ENCODE peak calls at places on chromosomes 2 and 18, in seven cellular contexts. One of them, this sample, is unnamed.

GRCh38 chr18:23141022-23141999 is 6.0 kb downstream of the CABLES1 start:
- DNase-seq in omental fat pad: no peak
- DNase-seq in activated CD8-positive, alpha-beta T cell treated with anti-CD3 and anti-CD28 coated beads for 36 hours: no peak
- DNase-seq in A549: no peak
- DNase-seq in AG04449: no peak
- DNase-seq in GM06990: no peak
- DNase-seq in HFFc6: no peak
- DNase-seq in this sample: no peak

GRCh38 chr2:31253344-31254155 is 19.6 kb downstream of the EHD3 start:
- DNase-seq in omental fat pad: no peak
- DNase-seq in activated CD8-positive, alpha-beta T cell treated with anti-CD3 and anti-CD28 coated beads for 36 hours: no peak
- DNase-seq in A549: no peak
- DNase-seq in AG04449: no peak
- DNase-seq in GM06990: peak; percentile 61
- DNase-seq in HFFc6: no peak
- DNase-seq in this sample: no peak

GRCh38 chr2:231221761-231222160 is 23.3 kb downstream of the ARMC9 start:
- DNase-seq in omental fat pad: no peak
- DNase-seq in activated CD8-positive, alpha-beta T cell treated with anti-CD3 and anti-CD28 coated beads for 36 hours: no peak
- DNase-seq in A549: no peak
- DNase-seq in AG04449: no peak
- DNase-seq in GM06990: no peak
- DNase-seq in HFFc6: no peak
- DNase-seq in this sample: no peak

GRCh38 chr18:77339093-77339492 is 89.4 kb downstream of the GALR1 start:
- DNase-seq in omental fat pad: no peak
- DNase-seq in activated CD8-positive, alpha-beta T cell treated with anti-CD3 and anti-CD28 coated beads for 36 hours: no peak
- DNase-seq in A549: no peak
- DNase-seq in AG04449: no peak
- DNase-seq in GM06990: no peak
- DNase-seq in HFFc6: no peak
- DNase-seq in this sample: no peak

GRCh38 chr2:134253804-134254203 is at the start of gene MGAT5:
- DNase-seq in omental fat pad: no peak
- DNase-seq in activated CD8-positive, alpha-beta T cell treated with anti-CD3 and anti-CD28 coated beads for 36 hours: no peak
- DNase-seq in A549: no peak
- DNase-seq in AG04449: no peak
- DNase-seq in GM06990: no peak
- DNase-seq in HFFc6: no peak
- DNase-seq in this sample: no peak

GRCh38 chr2:60335533-60336237 is 217.8 kb downstream of the BCL11A start:
- DNase-seq in omental fat pad: no peak
- DNase-seq in activated CD8-positive, alpha-beta T cell treated with anti-CD3 and anti-CD28 coated beads for 36 hours: no peak
- DNase-seq in A549: no peak
- DNase-seq in AG04449: no peak
- DNase-seq in GM06990: no peak
- DNase-seq in HFFc6: no peak
- DNase-seq in this sample: no peak

GRCh38 chr18:5746844-5747243 is 148.5 kb downstream of the TMEM200C start:
- DNase-seq in omental fat pad: no peak
- DNase-seq in activated CD8-positive, alpha-beta T cell treated with anti-CD3 and anti-CD28 coated beads for 36 hours: no peak
- DNase-seq in A549: no peak
- DNase-seq in AG04449: no peak
- DNase-seq in GM06990: no peak
- DNase-seq in HFFc6: no peak
- DNase-seq in this sample: no peak

GRCh38 chr18:48796491-48797205 is 154.1 kb downstream of the SMAD7 start:
- DNase-seq in omental fat pad: no peak
- DNase-seq in activated CD8-positive, alpha-beta T cell treated with anti-CD3 and anti-CD28 coated beads for 36 hours: no peak
- DNase-seq in A549: no peak
- DNase-seq in AG04449: no peak
- DNase-seq in GM06990: no peak
- DNase-seq in HFFc6: no peak
- DNase-seq in this sample: no peak

GRCh38 chr2:689877-690510 is 12.8 kb upstream of the TMEM18 start:
- DNase-seq in omental fat pad: no peak
- DNase-seq in activated CD8-positive, alpha-beta T cell treated with anti-CD3 and anti-CD28 coated beads for 36 hours: no peak
- DNase-seq in A549: no peak
- DNase-seq in AG04449: no peak
- DNase-seq in GM06990: no peak
- DNase-seq in HFFc6: no peak
- DNase-seq in this sample: no peak

GRCh38 chr2:30455339-30455738 is 8.3 kb downstream of the LCLAT1 start:
- DNase-seq in omental fat pad: no peak
- DNase-seq in activated CD8-positive, alpha-beta T cell treated with anti-CD3 and anti-CD28 coated beads for 36 hours: no peak
- DNase-seq in A549: no peak
- DNase-seq in AG04449: no peak
- DNase-seq in GM06990: no peak
- DNase-seq in HFFc6: no peak
- DNase-seq in this sample: no peak

GRCh38 chr2:70725505-70725904 is 42.5 kb downstream of the ADD2 start:
- DNase-seq in omental fat pad: no peak
- DNase-seq in activated CD8-positive, alpha-beta T cell treated with anti-CD3 and anti-CD28 coated beads for 36 hours: no peak
- DNase-seq in A549: no peak
- DNase-seq in AG04449: no peak
- DNase-seq in GM06990: no peak
- DNase-seq in HFFc6: no peak
- DNase-seq in this sample: no peak

GRCh38 chr2:10717630-10718029 is 3.8 kb upstream of the ATP6V1C2 start:
- DNase-seq in omental fat pad: no peak
- DNase-seq in activated CD8-positive, alpha-beta T cell treated with anti-CD3 and anti-CD28 coated beads for 36 hours: no peak
- DNase-seq in A549: no peak
- DNase-seq in AG04449: peak; percentile 29
- DNase-seq in GM06990: no peak
- DNase-seq in HFFc6: peak; percentile 36
- DNase-seq in this sample: peak; percentile 29

GRCh38 chr2:127675335-127676261 is at the start of gene LIMS2:
- DNase-seq in omental fat pad: no peak
- DNase-seq in activated CD8-positive, alpha-beta T cell treated with anti-CD3 and anti-CD28 coated beads for 36 hours: no peak
- DNase-seq in A549: peak; percentile 49
- DNase-seq in AG04449: no peak
- DNase-seq in GM06990: no peak
- DNase-seq in HFFc6: peak; percentile 41
- DNase-seq in this sample: no peak

GRCh38 chr2:106885981-106886915 is at the start of gene ST6GAL2:
- DNase-seq in omental fat pad: no peak
- DNase-seq in activated CD8-positive, alpha-beta T cell treated with anti-CD3 and anti-CD28 coated beads for 36 hours: no peak
- DNase-seq in A549: peak; percentile 18
- DNase-seq in AG04449: no peak
- DNase-seq in GM06990: peak; percentile 14
- DNase-seq in HFFc6: no peak
- DNase-seq in this sample: no peak

GRCh38 chr2:2828774-2829368 is 497.8 kb upstream of the MYT1L start:
- DNase-seq in omental fat pad: no peak
- DNase-seq in activated CD8-positive, alpha-beta T cell treated with anti-CD3 and anti-CD28 coated beads for 36 hours: no peak
- DNase-seq in A549: no peak
- DNase-seq in AG04449: no peak
- DNase-seq in GM06990: no peak
- DNase-seq in HFFc6: no peak
- DNase-seq in this sample: no peak

GRCh38 chr2:38690499-38691420 is 24.8 kb downstream of the GALM start:
- DNase-seq in omental fat pad: no peak
- DNase-seq in activated CD8-positive, alpha-beta T cell treated with anti-CD3 and anti-CD28 coated beads for 36 hours: no peak
- DNase-seq in A549: peak; percentile 99
- DNase-seq in AG04449: peak; percentile 79
- DNase-seq in GM06990: no peak
- DNase-seq in HFFc6: peak; percentile 95
- DNase-seq in this sample: peak; percentile 69

GRCh38 chr18:5173646-5174045 is 23.4 kb downstream of the AKAIN1 start:
- DNase-seq in omental fat pad: no peak
- DNase-seq in activated CD8-positive, alpha-beta T cell treated with anti-CD3 and anti-CD28 coated beads for 36 hours: no peak
- DNase-seq in A549: no peak
- DNase-seq in AG04449: no peak
- DNase-seq in GM06990: no peak
- DNase-seq in HFFc6: no peak
- DNase-seq in this sample: no peak

GRCh38 chr2:166449439-166449838 is 44.6 kb downstream of the SCN7A start:
- DNase-seq in omental fat pad: no peak
- DNase-seq in activated CD8-positive, alpha-beta T cell treated with anti-CD3 and anti-CD28 coated beads for 36 hours: no peak
- DNase-seq in A549: no peak
- DNase-seq in AG04449: no peak
- DNase-seq in GM06990: no peak
- DNase-seq in HFFc6: no peak
- DNase-seq in this sample: no peak

GRCh38 chr18:72409923-72410322 is 134.2 kb downstream of the CBLN2 start:
- DNase-seq in omental fat pad: no peak
- DNase-seq in activated CD8-positive, alpha-beta T cell treated with anti-CD3 and anti-CD28 coated beads for 36 hours: no peak
- DNase-seq in A549: no peak
- DNase-seq in AG04449: no peak
- DNase-seq in GM06990: no peak
- DNase-seq in HFFc6: no peak
- DNase-seq in this sample: no peak

GRCh38 chr18:5106730-5107129 is 90.3 kb downstream of the AKAIN1 start:
- DNase-seq in omental fat pad: no peak
- DNase-seq in activated CD8-positive, alpha-beta T cell treated with anti-CD3 and anti-CD28 coated beads for 36 hours: no peak
- DNase-seq in A549: no peak
- DNase-seq in AG04449: no peak
- DNase-seq in GM06990: peak; percentile 1
- DNase-seq in HFFc6: no peak
- DNase-seq in this sample: no peak

GRCh38 chr2:148978736-148979135 is 59.8 kb upstream of the LYPD6B start:
- DNase-seq in omental fat pad: no peak
- DNase-seq in activated CD8-positive, alpha-beta T cell treated with anti-CD3 and anti-CD28 coated beads for 36 hours: no peak
- DNase-seq in A549: no peak
- DNase-seq in AG04449: no peak
- DNase-seq in GM06990: no peak
- DNase-seq in HFFc6: no peak
- DNase-seq in this sample: peak; percentile 16

GRCh38 chr18:59514193-59514592 is 155.1 kb upstream of the LMAN1 start:
- DNase-seq in omental fat pad: no peak
- DNase-seq in activated CD8-positive, alpha-beta T cell treated with anti-CD3 and anti-CD28 coated beads for 36 hours: no peak
- DNase-seq in A549: no peak
- DNase-seq in AG04449: peak; percentile 28
- DNase-seq in GM06990: no peak
- DNase-seq in HFFc6: peak; percentile 73
- DNase-seq in this sample: peak; percentile 79

GRCh38 chr2:201084863-201085262 is 13.1 kb downstream of the NDUFB3 start:
- DNase-seq in omental fat pad: no peak
- DNase-seq in activated CD8-positive, alpha-beta T cell treated with anti-CD3 and anti-CD28 coated beads for 36 hours: no peak
- DNase-seq in A549: no peak
- DNase-seq in AG04449: no peak
- DNase-seq in GM06990: no peak
- DNase-seq in HFFc6: no peak
- DNase-seq in this sample: no peak

GRCh38 chr2:85799215-85799956 is 45.6 kb downstream of the ATOH8 start:
- DNase-seq in omental fat pad: peak; percentile 23
- DNase-seq in activated CD8-positive, alpha-beta T cell treated with anti-CD3 and anti-CD28 coated beads for 36 hours: peak; percentile 33
- DNase-seq in A549: peak; percentile 77
- DNase-seq in AG04449: no peak
- DNase-seq in GM06990: no peak
- DNase-seq in HFFc6: no peak
- DNase-seq in this sample: no peak

GRCh38 chr2:6523476-6523875 is 342.2 kb downstream of the CMPK2 start:
- DNase-seq in omental fat pad: no peak
- DNase-seq in activated CD8-positive, alpha-beta T cell treated with anti-CD3 and anti-CD28 coated beads for 36 hours: no peak
- DNase-seq in A549: no peak
- DNase-seq in AG04449: no peak
- DNase-seq in GM06990: no peak
- DNase-seq in HFFc6: no peak
- DNase-seq in this sample: no peak

GRCh38 chr2:208783184-208783583 is 376.6 kb downstream of the PTH2R start:
- DNase-seq in omental fat pad: no peak
- DNase-seq in activated CD8-positive, alpha-beta T cell treated with anti-CD3 and anti-CD28 coated beads for 36 hours: no peak
- DNase-seq in A549: no peak
- DNase-seq in AG04449: no peak
- DNase-seq in GM06990: no peak
- DNase-seq in HFFc6: no peak
- DNase-seq in this sample: no peak
- TF ChIP-seq CTCF in omental fat pad: no peak
- TF ChIP-seq CTCF in activated CD8-positive, alpha-beta T cell treated with anti-CD3 and anti-CD28 coated beads for 36 hours: no peak
- TF ChIP-seq CTCF in A549: no peak
- TF ChIP-seq CTCF in AG04449: no peak
- TF ChIP-seq CTCF in GM06990: peak; percentile 12
- TF ChIP-seq CTCF in HFFc6: no peak
- TF ChIP-seq CTCF in this sample: no peak

GRCh38 chr2:53018830-53019425 is 748.7 kb upstream of the CHAC2 start:
- DNase-seq in omental fat pad: no peak
- DNase-seq in activated CD8-positive, alpha-beta T cell treated with anti-CD3 and anti-CD28 coated beads for 36 hours: no peak
- DNase-seq in A549: peak; percentile 6
- DNase-seq in AG04449: no peak
- DNase-seq in GM06990: no peak
- DNase-seq in HFFc6: no peak
- DNase-seq in this sample: no peak
- TF ChIP-seq CTCF in omental fat pad: no peak
- TF ChIP-seq CTCF in activated CD8-positive, alpha-beta T cell treated with anti-CD3 and anti-CD28 coated beads for 36 hours: no peak
- TF ChIP-seq CTCF in A549: peak; percentile 20
- TF ChIP-seq CTCF in AG04449: peak; percentile 9
- TF ChIP-seq CTCF in GM06990: no peak
- TF ChIP-seq CTCF in HFFc6: peak; percentile 51
- TF ChIP-seq CTCF in this sample: peak; percentile 26

GRCh38 chr2:120687210-120687609 is 48.5 kb upstream of the GLI2 start:
- DNase-seq in omental fat pad: no peak
- DNase-seq in activated CD8-positive, alpha-beta T cell treated with anti-CD3 and anti-CD28 coated beads for 36 hours: no peak
- DNase-seq in A549: no peak
- DNase-seq in AG04449: no peak
- DNase-seq in GM06990: no peak
- DNase-seq in HFFc6: no peak
- DNase-seq in this sample: no peak

GRCh38 chr2:120684691-120685402 is 50.8 kb upstream of the GLI2 start:
- DNase-seq in omental fat pad: no peak
- DNase-seq in activated CD8-positive, alpha-beta T cell treated with anti-CD3 and anti-CD28 coated beads for 36 hours: no peak
- DNase-seq in A549: no peak
- DNase-seq in AG04449: no peak
- DNase-seq in GM06990: no peak
- DNase-seq in HFFc6: peak; percentile 90
- DNase-seq in this sample: no peak

GRCh38 chr2:120684225-120684624 is 51.4 kb upstream of the GLI2 start:
- DNase-seq in omental fat pad: no peak
- DNase-seq in activated CD8-positive, alpha-beta T cell treated with anti-CD3 and anti-CD28 coated beads for 36 hours: no peak
- DNase-seq in A549: no peak
- DNase-seq in AG04449: no peak
- DNase-seq in GM06990: no peak
- DNase-seq in HFFc6: peak; percentile 33
- DNase-seq in this sample: peak; percentile 72

GRCh38 chr2:120685403-120686297 is 50.0 kb upstream of the GLI2 start:
- DNase-seq in omental fat pad: no peak
- DNase-seq in activated CD8-positive, alpha-beta T cell treated with anti-CD3 and anti-CD28 coated beads for 36 hours: no peak
- DNase-seq in A549: no peak
- DNase-seq in AG04449: no peak
- DNase-seq in GM06990: no peak
- DNase-seq in HFFc6: no peak
- DNase-seq in this sample: no peak

GRCh38 chr2:120686511-120687168 is 49.0 kb upstream of the GLI2 start:
- DNase-seq in omental fat pad: no peak
- DNase-seq in activated CD8-positive, alpha-beta T cell treated with anti-CD3 and anti-CD28 coated beads for 36 hours: peak; percentile 11
- DNase-seq in A549: no peak
- DNase-seq in AG04449: no peak
- DNase-seq in GM06990: no peak
- DNase-seq in HFFc6: no peak
- DNase-seq in this sample: no peak
- TF ChIP-seq CTCF in omental fat pad: no peak
- TF ChIP-seq CTCF in activated CD8-positive, alpha-beta T cell treated with anti-CD3 and anti-CD28 coated beads for 36 hours: peak; percentile 44
- TF ChIP-seq CTCF in A549: peak; percentile 48
- TF ChIP-seq CTCF in AG04449: no peak
- TF ChIP-seq CTCF in GM06990: peak; percentile 59
- TF ChIP-seq CTCF in HFFc6: peak; percentile 78
- TF ChIP-seq CTCF in this sample: peak; percentile 13

DNA sequence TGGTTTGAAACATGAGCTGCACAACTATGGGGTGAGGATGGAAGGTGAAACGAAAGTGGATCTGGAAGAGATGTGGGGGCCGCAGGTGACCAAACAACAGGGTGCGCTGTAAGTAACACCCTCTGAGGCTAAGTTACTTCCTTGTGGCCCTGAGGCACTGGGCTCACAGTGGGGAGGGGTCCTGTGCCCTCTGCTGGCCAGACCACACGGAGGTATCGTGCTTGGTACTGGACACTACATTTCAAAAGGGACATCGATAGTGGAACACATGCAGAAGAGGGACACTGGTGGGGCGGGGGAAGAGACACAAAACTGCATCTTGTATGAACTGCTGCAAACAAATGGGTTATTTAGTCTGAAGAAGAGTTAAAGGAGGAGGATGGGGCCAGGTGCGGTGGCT is 110.6 kb downstream of the CLIP4 start:
- DNase-seq in omental fat pad: no peak
- DNase-seq in activated CD8-positive, alpha-beta T cell treated with anti-CD3 and anti-CD28 coated beads for 36 hours: no peak
- DNase-seq in A549: no peak
- DNase-seq in AG04449: no peak
- DNase-seq in GM06990: no peak
- DNase-seq in HFFc6: no peak
- DNase-seq in this sample: no peak
- TF ChIP-seq CTCF in omental fat pad: no peak
- TF ChIP-seq CTCF in activated CD8-positive, alpha-beta T cell treated with anti-CD3 and anti-CD28 coated beads for 36 hours: no peak
- TF ChIP-seq CTCF in A549: no peak
- TF ChIP-seq CTCF in AG04449: no peak
- TF ChIP-seq CTCF in GM06990: no peak
- TF ChIP-seq CTCF in HFFc6: peak; percentile 28
- TF ChIP-seq CTCF in this sample: no peak

This sample was measured in AG09319.